ENCODE peak calls at places on chromosomes 2 and 18, in five cellular contexts. S is kidney; T is A673; H is fibroblast of lung; R is CD8-positive, alpha-beta T cell. F is an unnamed sample.

GRCh38 chr2:102704531-102704930 is 57.3 kb upstream of the TMEM182 start:
- DNase-seq in S (no peak), T (peak; percentile 1), H (no peak), R (no peak), F (no peak)

GRCh38 chr18:74945774-74946545 is 263.0 kb downstream of the PTGR3 start:
- DNase-seq in S (no peak), T (no peak), H (peak; percentile 46), R (no peak), F (no peak)

GRCh38 chr2:177020524-177021119 is 192.0 kb upstream of the HNRNPA3 start:
- DNase-seq in S (no peak), T (no peak), H (no peak), R (no peak), F (no peak)

GRCh38 chr18:9971313-9971920 is 57.6 kb downstream of the VAPA start:
- DNase-seq in S (no peak), T (peak; percentile 89), H (peak; percentile 58), R (peak; percentile 44), F (no peak)

GRCh38 chr2:118123561-118124232 is 35.4 kb downstream of the INSIG2 start:
- DNase-seq in S (no peak), T (no peak), H (peak; percentile 90), R (no peak), F (peak; percentile 89)

GRCh38 chr2:59307196-59307595 is 1066.1 kb upstream of the FANCL start:
- DNase-seq in S (no peak), T (no peak), H (no peak), R (no peak), F (no peak)

GRCh38 chr2:187138240-187138639 is 289.3 kb upstream of the ZSWIM2 start:
- DNase-seq in S (peak; percentile 25), T (peak; percentile 47), H (peak; percentile 44), R (no peak), F (no peak)

GRCh38 chr2:9895669-9896068 is 52.4 kb downstream of the TAF1B start:
- DNase-seq in S (no peak), T (no peak), H (no peak), R (no peak), F (no peak)

GRCh38 chr2:168521342-168521741 is 65.3 kb downstream of the CERS6 start:
- DNase-seq in S (no peak), T (peak; percentile 21), H (peak; percentile 28), R (no peak), F (no peak)

GRCh38 chr2:196291873-196292800 is 120.8 kb upstream of the STK17B start:
- DNase-seq in S (peak; percentile 72), T (no peak), H (peak; percentile 87), R (no peak), F (peak; percentile 87)

GRCh38 chr2:158498749-158499136 is 42.0 kb downstream of the PKP4 start:
- DNase-seq in S (no peak), T (no peak), H (no peak), R (no peak), F (no peak)

GRCh38 chr18:22674300-22674699 is 256.6 kb upstream of the CTAGE1 start:
- DNase-seq in S (no peak), T (no peak), H (peak; percentile 99), R (no peak), F (no peak)

GRCh38 chr2:129885735-129886134 is 93.7 kb upstream of the RAB6C start:
- DNase-seq in S (no peak), T (peak; percentile 15), H (no peak), R (no peak), F (no peak)

GRCh38 chr2:120779781-120780283 is 44.2 kb downstream of the GLI2 start:
- DNase-seq in S (peak; percentile 42), T (peak; percentile 85), H (peak; percentile 98), R (no peak), F (no peak)

GRCh38 chr2:168469281-168469988 is 13.4 kb downstream of the CERS6 start:
- DNase-seq in S (no peak), T (no peak), H (no peak), R (no peak), F (no peak)

GRCh38 chr2:219060821-219061791 is at the start of gene IHH:
- DNase-seq in S (peak; percentile 73), T (no peak), H (peak; percentile 6), R (no peak), F (no peak)

GRCh38 chr2:74079522-74080341 is 68.0 kb downstream of the BOLA3 start:
- DNase-seq in S (no peak), T (no peak), H (no peak), R (no peak), F (no peak)

GRCh38 chr2:118431997-118432396 is 343.7 kb downstream of the INSIG2 start:
- DNase-seq in S (no peak), T (no peak), H (no peak), R (no peak), F (no peak)

GRCh38 chr18:38010971-38011370 is 445.4 kb upstream of the CELF4 start:
- DNase-seq in S (no peak), T (no peak), H (no peak), R (no peak), F (no peak)

GRCh38 chr2:152042636-152043615 is 55.9 kb downstream of the CACNB4 start:
- DNase-seq in S (no peak), T (no peak), H (peak; percentile 8), R (no peak), F (no peak)

GRCh38 chr2:40160730-40161129 is 291.2 kb downstream of the SLC8A1 start:
- DNase-seq in S (no peak), T (no peak), H (no peak), R (no peak), F (no peak)

GRCh38 chr2:105409717-105410116 is 10.9 kb upstream of the FHL2 start:
- DNase-seq in S (peak; percentile 83), T (no peak), H (peak; percentile 99), R (no peak), F (peak; percentile 95)

GRCh38 chr2:64742678-64743077 is 89.0 kb upstream of the SERTAD2 start:
- DNase-seq in S (no peak), T (no peak), H (no peak), R (no peak), F (no peak)

GRCh38 chr2:196379600-196379999 is 208.2 kb upstream of the STK17B start:
- DNase-seq in S (no peak), T (no peak), H (no peak), R (no peak), F (no peak)

GRCh38 chr2:150885774-150886386 is 375.8 kb downstream of the RBM43 start:
- DNase-seq in S (no peak), T (peak; percentile 57), H (no peak), R (no peak), F (no peak)

GRCh38 chr18:46471809-46472498 is 185.1 kb downstream of the LOXHD1 start:
- DNase-seq in S (no peak), T (no peak), H (no peak), R (no peak), F (no peak)

GRCh38 chr2:10957396-10957795 is 45.7 kb downstream of the KCNF1 start:
- DNase-seq in S (no peak), T (no peak), H (peak; percentile 12), R (no peak), F (no peak)

GRCh38 chr2:8453904-8454302 is 228.0 kb upstream of the ID2 start:
- DNase-seq in S (no peak), T (no peak), H (peak; percentile 80), R (no peak), F (no peak)

GRCh38 chr2:28663359-28663758 is 88.3 kb upstream of the PPP1CB start:
- DNase-seq in S (no peak), T (no peak), H (peak; percentile 65), R (no peak), F (no peak)
- TF ChIP-seq CTCF in S (no peak), T (no peak), H (peak; percentile 44), R (no peak), F (no peak)

DNA sequence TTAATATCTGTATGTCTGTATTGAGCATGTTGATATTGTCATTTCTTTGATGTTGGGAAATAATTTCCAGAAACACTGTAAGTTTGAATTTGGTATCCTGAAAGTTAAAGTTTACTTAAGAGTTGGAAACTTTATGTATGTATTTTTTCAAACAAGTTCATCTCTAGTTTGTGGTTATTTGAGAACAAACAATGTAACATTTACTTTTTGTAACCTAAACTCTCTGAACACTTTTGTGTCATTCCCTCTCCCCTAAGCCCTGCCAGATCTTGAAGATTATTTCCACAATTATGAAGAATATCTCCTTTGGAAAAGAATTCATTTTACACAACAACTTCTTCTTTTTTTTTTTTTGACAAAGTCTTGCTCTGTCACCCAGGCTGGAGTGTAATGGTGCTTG is 24.9 kb downstream of the TDRD15 start:
- DNase-seq in S (no peak), T (no peak), H (no peak), R (no peak), F (no peak)
- H3K27ac ChIP-seq in S (no peak overlapping the region), T (no peak overlapping the region), H (no peak overlapping the region), R (no peak overlapping the region), F (no peak overlapping the region)

GRCh38 chr2:23520256-23520655 is 135.3 kb downstream of the KLHL29 start:
- DNase-seq in S (no peak), T (no peak), H (no peak), R (no peak), F (no peak)

GRCh38 chr2:23518481-23519333 is 133.7 kb downstream of the KLHL29 start:
- DNase-seq in S (no peak), T (no peak), H (no peak), R (no peak), F (no peak)

GRCh38 chr2:23521060-23521459 is 136.1 kb downstream of the KLHL29 start:
- DNase-seq in S (peak; percentile 52), T (no peak), H (no peak), R (no peak), F (no peak)

GRCh38 chr2:23516546-23517256 is 131.7 kb downstream of the KLHL29 start:
- DNase-seq in S (no peak), T (no peak), H (no peak), R (no peak), F (no peak)

GRCh38 chr2:23519334-23519651 is 134.3 kb downstream of the KLHL29 start:
- DNase-seq in S (no peak), T (no peak), H (no peak), R (no peak), F (no peak)
- TF ChIP-seq CTCF in S (no peak), T (no peak), H (no peak), R (no peak), F (peak; percentile 19)

DNA sequence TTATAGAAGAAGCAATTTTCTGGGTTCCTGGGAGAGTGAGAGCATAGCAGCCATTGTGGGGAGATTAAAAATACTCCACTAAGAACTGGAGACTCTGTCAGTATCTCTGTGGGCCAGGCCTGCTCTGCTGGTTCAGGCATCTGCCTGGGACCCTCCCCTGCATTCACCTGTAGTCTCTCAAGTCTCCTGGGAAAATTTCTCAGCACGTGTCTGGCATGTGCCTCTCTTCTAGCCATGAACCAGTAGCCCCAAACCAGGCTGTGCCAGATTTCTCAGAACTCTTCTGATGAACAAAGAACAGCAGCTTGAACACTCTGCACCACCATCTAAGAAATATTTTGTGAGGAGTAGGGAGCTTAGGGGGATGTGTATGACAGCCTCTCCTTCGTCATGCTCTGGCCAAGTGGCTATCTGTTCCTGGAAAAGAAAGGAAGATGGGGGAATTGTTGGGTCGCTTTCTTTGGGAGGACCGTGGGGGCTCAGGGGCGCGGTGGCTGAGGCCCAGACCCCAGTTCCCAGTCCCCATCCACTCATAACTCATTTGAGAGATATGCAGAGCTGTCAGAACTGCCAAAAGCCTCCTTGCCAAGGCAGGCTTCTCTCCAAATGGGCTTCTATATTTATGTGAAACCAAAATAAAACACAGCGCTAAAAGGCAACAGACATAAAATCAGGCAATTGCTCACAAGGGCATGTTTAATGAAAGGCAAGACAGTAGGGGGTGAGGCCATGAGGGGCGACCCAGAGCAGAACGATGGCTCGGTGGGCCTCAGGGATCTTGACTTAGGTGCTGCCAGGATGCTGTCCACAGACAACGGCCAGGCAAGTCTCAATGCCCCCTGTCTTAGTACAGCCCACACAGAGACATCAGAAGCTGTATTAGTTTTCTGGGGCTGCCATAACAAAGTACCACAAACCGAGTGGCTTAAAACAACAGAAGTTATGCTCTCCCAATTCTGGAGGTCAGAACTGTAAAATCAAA is 114.7 kb upstream of the TNP1 start:
- DNase-seq in S (peak; percentile 79), T (no peak), H (no peak), R (no peak), F (no peak)
- H3K27ac ChIP-seq in S (no peak overlapping the region), T (no peak overlapping the region), H (no peak overlapping the region), R (no peak overlapping the region), F (no peak overlapping the region)

GRCh38 chr2:100246163-100247145 is 75.8 kb downstream of the LONRF2 start:
- DNase-seq in S (no peak), T (peak; percentile 55), H (no peak), R (no peak), F (no peak)
- TF ChIP-seq CTCF in S (peak; percentile 28), T (peak; percentile 61), H (peak; percentile 46), R (no peak), F (peak; percentile 10)